ENCODE peak calls at places on chromosomes 4 and X, in seven cellular contexts. E is fibroblast of lung, Z is left lung, M is choroid plexus epithelial cell, O is AG09319, I is left ventricle myocardium inferior, F is psoas muscle. C is an unnamed sample.

GRCh38 chr4:136443006-136443405 is 1089.3 kb downstream of the PCDH18 start:
- DNase-seq in E (no peak), Z (no peak), M (no peak), O (no peak), I (no peak), F (no peak), C (no peak)

GRCh38 chr4:124423160-124423559 is 289.4 kb downstream of the ANKRD50 start:
- DNase-seq in E (peak), Z (no peak), M (peak), O (no peak), I (no peak), F (no peak), C (no peak)

GRCh38 chr4:148434075-148434773 is 8.0 kb downstream of the NR3C2 start:
- DNase-seq in E (no peak), Z (no peak), M (no peak), O (no peak), I (no peak), F (no peak), C (no peak)

GRCh38 chrX:71292669-71293379 is 8.7 kb upstream of the ITGB1BP2 start:
- DNase-seq in E (peak), Z (no peak), M (peak), O (no peak), I (no peak), F (no peak), C (no peak)

GRCh38 chr4:182925298-182925738 is 8.1 kb upstream of the DCTD start:
- DNase-seq in E (peak), Z (no peak), M (peak), O (no peak), I (peak), F (peak), C (no peak)

GRCh38 chr4:47533689-47534347 is 48.7 kb downstream of the ATP10D start:
- DNase-seq in E (no peak), Z (no peak), M (peak), O (no peak), I (no peak), F (no peak), C (no peak)

GRCh38 chrX:48498374-48498809 is 10.4 kb upstream of the PORCN start:
- DNase-seq in E (peak), Z (no peak), M (peak), O (no peak), I (no peak), F (no peak), C (no peak)

GRCh38 chrX:29940750-29941149 is 274.6 kb upstream of the MAGEB2 start:
- DNase-seq in E (no peak), Z (no peak), M (no peak), O (no peak), I (no peak), F (no peak), C (no peak)

GRCh38 chrX:21412883-21413282 is 38.7 kb downstream of the CNKSR2 start:
- DNase-seq in E (peak), Z (no peak), M (peak), O (no peak), I (no peak), F (no peak), C (no peak)

GRCh38 chr4:74822603-74823002 is 28.3 kb upstream of the BTC start:
- DNase-seq in E (no peak), Z (no peak), M (no peak), O (no peak), I (no peak), F (no peak), C (no peak)

GRCh38 chrX:115560211-115560977 is 580 bp upstream of the PLS3 start:
- DNase-seq in E (no peak), Z (no peak), M (peak), O (no peak), I (no peak), F (no peak), C (no peak)

GRCh38 chr4:73723945-73724344 is 16.4 kb upstream of the CXCL8 start:
- DNase-seq in E (no peak), Z (peak), M (no peak), O (no peak), I (no peak), F (no peak), C (no peak)

GRCh38 chrX:29671426-29671825 is 543.9 kb upstream of the MAGEB2 start:
- DNase-seq in E (peak), Z (no peak), M (peak), O (no peak), I (no peak), F (no peak), C (no peak)

GRCh38 chrX:154602766-154603437 is 16.2 kb downstream of the CTAG1B start:
- DNase-seq in E (no peak), Z (no peak), M (no peak), O (no peak), I (no peak), F (no peak), C (no peak)

GRCh38 chr4:169090479-169091215 is 80.6 kb upstream of the CBR4 start:
- DNase-seq in E (no peak), Z (no peak), M (no peak), O (no peak), I (no peak), F (no peak), C (no peak)

GRCh38 chrX:134374294-134374693 is 85.7 kb upstream of the HPRT1 start:
- DNase-seq in E (no peak), Z (no peak), M (peak), O (no peak), I (no peak), F (no peak), C (no peak)

GRCh38 chr4:74661427-74662171 is 132.7 kb downstream of the BTC start:
- DNase-seq in E (peak), Z (no peak), M (peak), O (no peak), I (no peak), F (no peak), C (no peak)

GRCh38 chr4:7068883-7069282 is 1.0 kb upstream of the GRPEL1 start:
- DNase-seq in E (no peak), Z (no peak), M (no peak), O (no peak), I (no peak), F (no peak), C (no peak)

GRCh38 chr4:134216436-134216835 is 14.8 kb upstream of the PABPC4L start:
- DNase-seq in E (no peak), Z (no peak), M (peak), O (no peak), I (no peak), F (no peak), C (no peak)

GRCh38 chr4:123787710-123788109 is 391.1 kb downstream of the SPRY1 start:
- DNase-seq in E (no peak), Z (no peak), M (no peak), O (no peak), I (no peak), F (no peak), C (no peak)

GRCh38 chr4:115159141-115159540 is 45.7 kb upstream of the NDST4 start:
- DNase-seq in E (peak), Z (no peak), M (no peak), O (peak), I (no peak), F (no peak), C (no peak)

GRCh38 chr4:183444953-183445543 is 612 bp downstream of the CDKN2AIP start:
- DNase-seq in E (peak), Z (peak), M (peak), O (no peak), I (peak), F (no peak), C (no peak)

GRCh38 chr4:98816816-98817215 is 112.1 kb downstream of the EIF4E start:
- DNase-seq in E (no peak), Z (no peak), M (no peak), O (no peak), I (no peak), F (no peak), C (no peak)

GRCh38 chr4:83356899-83357661 is 22.4 kb upstream of the HPSE start:
- DNase-seq in E (peak), Z (no peak), M (peak), O (peak), I (no peak), F (no peak), C (no peak)

GRCh38 chr4:7967501-7968261 is 28.0 kb upstream of the AFAP1 start:
- DNase-seq in E (peak), Z (no peak), M (peak), O (no peak), I (peak), F (peak), C (no peak)

DNA sequence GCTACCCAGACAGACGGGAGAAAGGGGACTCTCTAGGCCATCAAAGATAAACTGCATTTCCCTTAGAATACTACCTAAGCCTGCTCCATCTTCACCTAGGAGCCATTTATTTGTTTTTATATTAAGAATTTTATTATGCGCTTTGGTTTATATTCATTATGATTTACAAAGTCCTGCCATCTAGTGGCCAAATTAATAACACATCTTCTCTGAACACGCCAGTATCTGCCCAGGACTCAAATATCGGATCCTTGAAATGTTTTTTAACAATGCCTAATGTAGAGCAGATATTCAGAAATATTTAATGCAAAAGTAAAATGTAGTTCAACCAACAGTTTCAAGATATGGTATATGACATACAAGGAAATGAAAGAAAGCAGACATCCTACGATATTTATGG is 20.8 kb upstream of the PRPS2 start:
- DNase-seq in E (peak), Z (no peak), M (peak), O (no peak), I (no peak), F (no peak), C (no peak)
- TF ChIP-seq CTCF in E (peak), Z (peak), M (peak), O (peak), I (peak), F (peak), C (peak)

GRCh38 chr4:42104521-42104920 is 47.9 kb downstream of the BEND4 start:
- DNase-seq in E (peak), Z (no peak), M (peak), O (no peak), I (no peak), F (no peak), C (no peak)
- TF ChIP-seq CTCF in E (no peak), Z (no peak), M (no peak), O (no peak), I (no peak), F (no peak), C (no peak)

GRCh38 chrX:5876984-5877655 is 351.5 kb downstream of the NLGN4X start:
- DNase-seq in E (no peak), Z (no peak), M (no peak), O (no peak), I (peak), F (no peak), C (no peak)
- TF ChIP-seq CTCF in E (no peak), Z (peak), M (peak), O (peak), I (peak), F (peak), C (peak)

GRCh38 chr4:64330143-64330542 is 79.1 kb downstream of the TECRL start:
- DNase-seq in E (no peak), Z (no peak), M (no peak), O (no peak), I (no peak), F (no peak), C (no peak)
- TF ChIP-seq CTCF in E (no peak), Z (no peak), M (no peak), O (no peak), I (no peak), F (no peak), C (no peak)